ENCODE peak calls at places on chromosomes 7 and 10, in four cellular contexts. L is NCI-H1092 treated with DMSO at 0.1 percent for 48 hours, C is AG09309, A is immature natural killer cell. H is an unnamed sample.
A peak's percentile ranks its signal among the peaks of the same experiment; 100 is the strongest.

GRCh38 chr7:79009647-79010046 is 443.8 kb downstream of the MAGI2 start:
- DNase-seq in A (no peak), L (no peak), C (no peak), H (no peak)

GRCh38 chr10:76946268-76946667 is 691.3 kb downstream of the KCNMA1 start:
- DNase-seq in L (no peak), A (no peak), C (peak; percentile 50), H (no peak)

GRCh38 chr7:26348987-26349809 is 57.5 kb downstream of the SNX10 start:
- DNase-seq in A (no peak), L (peak; percentile 99), C (no peak), H (no peak)

GRCh38 chr10:124697837-124698559 is 46.2 kb downstream of the FAM53B start:
- DNase-seq in C (no peak), A (peak; percentile 52), L (no peak), H (peak; percentile 48)

GRCh38 chr10:71966046-71967004 is 2.1 kb downstream of the CHST3 start:
- DNase-seq in L (no peak), A (no peak), C (no peak), H (no peak)

GRCh38 chr7:55130554-55131198 is 111.9 kb downstream of the EGFR start:
- DNase-seq in A (no peak), L (no peak), C (no peak), H (no peak)

GRCh38 chr7:144019457-144019856 is 19.3 kb downstream of the OR6B1 start:
- DNase-seq in L (no peak), A (no peak), C (peak; percentile 80), H (no peak)

GRCh38 chr7:42242381-42242780 is 5.4 kb upstream of the GLI3 start:
- DNase-seq in A (no peak), L (no peak), C (no peak), H (no peak)

GRCh38 chr7:129073204-129073603 is 18.3 kb upstream of the TNPO3 start:
- DNase-seq in L (no peak), C (no peak), A (no peak), H (no peak)

GRCh38 chr10:78779339-78779955 is 289.3 kb upstream of the ZMIZ1 start:
- DNase-seq in L (no peak), C (no peak), A (no peak), H (no peak)

GRCh38 chr10:79443338-79444242 is 1.8 kb downstream of the ZCCHC24 start:
- DNase-seq in C (no peak), A (no peak), L (no peak), H (no peak)

GRCh38 chr10:89494615-89495014 is 40.8 kb downstream of the SLC16A12 start:
- DNase-seq in L (no peak), C (no peak), A (no peak), H (no peak)

GRCh38 chr7:155007947-155008346 is 5.0 kb upstream of the PAXIP1 start:
- DNase-seq in L (no peak), A (peak; percentile 8), C (no peak), H (peak; percentile 30)

GRCh38 chr10:110774069-110775021 is 97.4 kb upstream of the PDCD4 start:
- DNase-seq in A (peak; percentile 25), C (peak; percentile 27), L (no peak), H (no peak)

GRCh38 chr7:875051-875450 is 1.3 kb upstream of the GET4 start:
- DNase-seq in A (no peak), L (peak; percentile 78), C (no peak), H (no peak)

GRCh38 chr7:135759537-135759936 is 10.9 kb upstream of the FAM180A start:
- DNase-seq in A (no peak), C (no peak), L (no peak), H (no peak)

GRCh38 chr7:32030904-32031692 is 39.1 kb downstream of the PDE1C start:
- DNase-seq in L (no peak), C (no peak), A (no peak), H (no peak)